ENCODE peak calls at places on chromosomes 12 and 14, in ten cellular contexts. A is GM23248, G is epithelial cell of esophagus, P is dorsolateral prefrontal cortex, Y is upper lobe of right lung, L is tibial artery, M is adipocyte, S is choroid plexus epithelial cell, W is fibroblast of the aortic adventitia, J is left ventricle myocardium inferior. R is an unnamed sample.

GRCh38 chr12:34339922-34340321 is 317.6 kb downstream of the ALG10 start:
- DNase-seq in G (no peak), P (no peak), J (no peak), Y (no peak), A (no peak), W (no peak), M (no peak), S (no peak), L (no peak), R (no peak)

GRCh38 chr12:6899837-6900519 is 4.6 kb upstream of the LRRC23 start:
- DNase-seq in Y (peak), J (peak), A (peak), P (no peak), M (no peak), L (no peak), S (peak), W (peak), G (no peak), R (no peak)

GRCh38 chr12:130026608-130027176 is 122.9 kb upstream of the TMEM132D start:
- DNase-seq in L (no peak), G (peak), A (peak), W (no peak), P (no peak), M (peak), S (peak), Y (no peak), J (no peak), R (peak)

GRCh38 chr14:28902930-28903329 is 136.3 kb downstream of the FOXG1 start:
- DNase-seq in S (no peak), W (no peak), M (peak), P (no peak), L (no peak), G (peak), A (peak), J (no peak), Y (no peak), R (no peak)

GRCh38 chr14:101233016-101233355 is 328.3 kb upstream of the DIO3 start:
- DNase-seq in A (no peak), P (no peak), Y (no peak), S (no peak), G (no peak), J (no peak), M (no peak), L (peak), W (no peak), R (no peak)

GRCh38 chr12:92332552-92332951 is 186.9 kb upstream of the BTG1 start:
- DNase-seq in P (no peak), W (no peak), M (no peak), A (no peak), G (no peak), Y (no peak), J (no peak), S (no peak), L (no peak), R (no peak)

GRCh38 chr12:89976866-89977265 is 268.2 kb upstream of the ATP2B1 start:
- DNase-seq in A (peak), J (no peak), Y (no peak), S (no peak), P (no peak), M (no peak), W (no peak), L (no peak), G (no peak), R (no peak)

GRCh38 chr12:18683603-18684002 is 54.2 kb downstream of the PLCZ1 start:
- DNase-seq in J (no peak), M (peak), L (no peak), G (peak), A (peak), P (no peak), S (peak), W (peak), Y (no peak), R (no peak)

GRCh38 chr12:71107976-71108749 is 49.6 kb downstream of the TSPAN8 start:
- DNase-seq in M (no peak), J (no peak), P (no peak), L (no peak), W (peak), S (no peak), A (no peak), G (no peak), Y (no peak), R (no peak)

GRCh38 chr14:102362545-102363181 is at the start of the genes CINP and TECPR2:
- DNase-seq in L (peak), M (peak), Y (peak), S (peak), A (peak), W (peak), G (peak), J (peak), P (peak), R (peak)

GRCh38 chr12:27012982-27013255 is 1.3 kb downstream of the TM7SF3 start:
- DNase-seq in J (no peak), M (no peak), P (no peak), A (no peak), G (peak), Y (no peak), L (no peak), W (no peak), S (no peak), R (no peak)

GRCh38 chr12:130870442-130871285 is 1.2 kb upstream of the RAN start:
- DNase-seq in L (peak), J (peak), P (peak), G (peak), W (peak), S (peak), Y (peak), M (peak), A (peak), R (peak)

GRCh38 chr14:94313991-94314655 is 9.0 kb downstream of the SERPINA6 start:
- DNase-seq in A (peak), L (no peak), P (no peak), J (no peak), W (peak), S (peak), G (peak), Y (no peak), M (peak), R (no peak)

GRCh38 chr14:53011053-53011462 is 60.2 kb upstream of the FERMT2 start:
- DNase-seq in P (peak), Y (no peak), A (peak), M (peak), J (peak), W (peak), G (peak), L (peak), S (peak), R (no peak)

GRCh38 chr12:105617141-105617540 is 286.6 kb downstream of the C12orf75 start:
- DNase-seq in S (no peak), W (no peak), J (no peak), L (no peak), Y (no peak), G (peak), A (no peak), M (no peak), P (no peak), R (no peak)

GRCh38 chr12:30878034-30878433 is 48.5 kb upstream of the TSPAN11 start:
- DNase-seq in J (no peak), A (no peak), Y (no peak), S (no peak), W (no peak), L (no peak), P (no peak), G (no peak), M (no peak), R (no peak)

GRCh38 chr14:63993992-63994391 is 141.2 kb downstream of the SYNE2 start:
- DNase-seq in G (peak), A (no peak), P (no peak), L (no peak), S (peak), M (peak), J (no peak), W (peak), Y (no peak), R (peak)

GRCh38 chr12:69544087-69544486 is 41.2 kb upstream of the CCT2 start:
- DNase-seq in M (no peak), S (no peak), Y (no peak), P (no peak), W (no peak), A (no peak), G (no peak), L (no peak), J (no peak), R (no peak)

GRCh38 chr14:38252066-38252710 is 3.7 kb downstream of the CLEC14A start:
- DNase-seq in J (no peak), A (no peak), M (no peak), Y (no peak), W (no peak), G (no peak), S (no peak), L (no peak), P (no peak), R (no peak)

GRCh38 chr14:38256358-38256840 is 506 bp upstream of the CLEC14A start:
- DNase-seq in A (no peak), S (peak), Y (no peak), J (no peak), M (no peak), L (no peak), G (no peak), W (peak), P (no peak), R (no peak)

GRCh38 chr14:38255673-38256357 is at the start of gene CLEC14A:
- DNase-seq in M (no peak), S (peak), P (peak), G (no peak), Y (peak), J (peak), W (no peak), L (peak), A (peak), R (no peak)

GRCh38 chr14:38255408-38255672 is 553 bp downstream of the CLEC14A start:
- DNase-seq in S (peak), G (no peak), W (no peak), Y (peak), J (peak), L (no peak), P (no peak), A (no peak), M (no peak), R (no peak)

GRCh38 chr14:38254565-38255407 is 1.1 kb downstream of the CLEC14A start:
- DNase-seq in M (peak), Y (no peak), W (no peak), L (no peak), J (peak), G (no peak), P (peak), A (peak), S (no peak), R (no peak)
- H3K4me3 ChIP-seq in M (peak), Y (peak), W (no peak), L (peak), J (peak), G (no peak), P (peak), A (peak), S (peak), R (no peak)

DNA sequence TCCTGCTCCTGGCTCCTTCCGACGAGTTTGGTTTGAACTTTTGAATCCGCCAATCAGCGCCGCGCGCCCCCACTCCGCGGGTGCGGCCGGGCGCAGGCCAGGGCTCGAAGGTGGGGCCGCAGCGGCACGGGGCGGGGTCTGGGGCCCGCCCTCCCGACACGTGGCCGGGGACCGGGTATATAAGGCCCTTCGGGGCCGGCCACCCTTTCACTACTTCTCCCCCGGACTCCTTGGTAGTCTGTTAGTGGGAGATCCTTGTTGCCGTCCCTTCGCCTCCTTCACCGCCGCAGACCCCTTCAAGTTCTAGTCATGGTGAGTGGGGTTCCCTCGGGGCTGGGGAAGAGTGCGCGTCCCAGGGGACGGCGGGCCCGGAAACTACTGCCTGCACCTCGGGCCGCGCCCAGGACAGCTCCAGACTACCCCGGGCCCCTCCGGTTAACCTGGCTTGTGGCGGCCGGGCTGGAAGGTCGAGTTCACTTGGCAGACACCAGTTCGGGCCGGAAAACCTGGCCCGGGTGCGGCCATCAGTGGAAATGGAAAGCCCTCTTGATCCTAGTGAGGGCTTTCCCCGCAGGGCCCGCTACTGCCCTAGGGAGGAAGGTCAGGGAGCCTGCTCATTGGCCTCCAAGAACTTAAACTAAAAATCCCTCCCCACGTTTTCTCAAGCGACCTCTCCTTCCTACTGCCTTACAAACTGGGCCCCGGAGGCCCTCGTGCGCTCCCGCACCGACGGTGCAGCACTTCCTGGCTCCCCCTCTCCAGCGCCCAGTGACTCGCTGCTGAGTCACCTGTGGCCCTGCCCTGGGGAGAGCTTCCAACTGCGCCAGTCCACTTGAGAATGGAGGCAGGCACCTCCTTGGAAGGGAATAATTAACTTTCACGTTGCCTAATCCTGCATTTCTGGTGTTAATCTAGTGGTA is at the start of gene TUBA1C:
- DNase-seq in A (peak), S (peak), W (peak), J (peak), G (peak), Y (peak), L (peak), M (peak), P (peak), R (peak)
- H3K4me3 ChIP-seq in A (peak), S (peak), W (peak), J (peak), G (peak), Y (peak), L (peak), M (peak), P (peak), R (peak)

DNA sequence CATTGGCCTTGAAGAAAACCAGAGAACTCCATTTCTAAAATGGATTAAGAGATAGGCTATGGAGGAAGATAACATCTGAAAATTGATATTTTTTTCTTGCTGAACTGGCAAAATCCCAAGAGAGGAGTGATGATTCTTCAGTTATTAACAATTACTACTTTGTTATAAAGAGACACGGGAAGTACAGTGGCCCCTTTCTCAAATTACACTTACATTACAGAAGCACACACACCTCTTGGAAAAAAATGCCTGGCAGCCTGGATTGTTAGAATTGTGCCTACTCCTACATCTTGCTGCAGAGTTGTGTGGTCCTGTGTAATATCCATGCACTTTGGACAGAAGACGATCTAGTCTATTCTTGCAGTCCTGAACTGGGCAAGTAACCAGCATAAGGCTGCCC is 71.7 kb downstream of the TGFB3 start:
- DNase-seq in A (no peak), J (no peak), M (no peak), G (no peak), L (no peak), S (no peak), P (no peak), Y (no peak), W (no peak), R (no peak)
- H3K4me3 ChIP-seq in A (no peak), J (no peak), M (no peak), G (no peak), L (no peak), S (no peak), P (no peak), Y (no peak), W (no peak), R (no peak)

GRCh38 chr12:114672817-114673168 is 11.2 kb downstream of the TBX3 start:
- DNase-seq in G (no peak), S (no peak), A (no peak), P (no peak), Y (no peak), W (no peak), M (no peak), L (no peak), J (no peak), R (no peak)

GRCh38 chr12:114669501-114670256 is 14.3 kb downstream of the TBX3 start:
- DNase-seq in M (peak), J (no peak), G (no peak), S (peak), A (peak), P (no peak), W (no peak), L (no peak), Y (no peak), R (no peak)

GRCh38 chr12:114670257-114670955 is 13.6 kb downstream of the TBX3 start:
- DNase-seq in A (peak), Y (no peak), W (no peak), M (peak), S (no peak), J (no peak), G (no peak), L (no peak), P (no peak), R (no peak)

GRCh38 chr12:114671664-114672476 is 12.1 kb downstream of the TBX3 start:
- DNase-seq in A (peak), Y (no peak), J (no peak), P (no peak), M (peak), G (no peak), S (no peak), W (no peak), L (no peak), R (no peak)

GRCh38 chr12:114671321-114671663 is 12.7 kb downstream of the TBX3 start:
- DNase-seq in S (no peak), J (no peak), G (no peak), P (no peak), A (peak), W (no peak), L (no peak), Y (no peak), M (peak), R (no peak)
- H3K4me3 ChIP-seq in S (peak), J (peak), G (no peak), P (no peak), A (peak), W (no peak), L (no peak), Y (peak), M (peak), R (no peak)

GRCh38 chr14:50060871-50061663 is 55.3 kb downstream of the VCPKMT start:
- DNase-seq in L (peak), A (peak), M (peak), G (peak), P (no peak), J (peak), Y (peak), W (peak), S (peak), R (no peak)

GRCh38 chr14:50063876-50064420 is 52.4 kb downstream of the VCPKMT start:
- DNase-seq in A (no peak), M (no peak), S (no peak), G (no peak), Y (peak), P (no peak), L (no peak), J (no peak), W (no peak), R (no peak)

GRCh38 chr14:50064993-50065392 is 51.4 kb downstream of the VCPKMT start:
- DNase-seq in L (no peak), J (no peak), G (peak), P (no peak), S (peak), W (peak), A (peak), M (no peak), Y (peak), R (no peak)

GRCh38 chr14:50061664-50062437 is 54.5 kb downstream of the VCPKMT start:
- DNase-seq in A (peak), M (peak), W (peak), G (peak), J (no peak), L (no peak), P (no peak), Y (peak), S (peak), R (peak)

DNA sequence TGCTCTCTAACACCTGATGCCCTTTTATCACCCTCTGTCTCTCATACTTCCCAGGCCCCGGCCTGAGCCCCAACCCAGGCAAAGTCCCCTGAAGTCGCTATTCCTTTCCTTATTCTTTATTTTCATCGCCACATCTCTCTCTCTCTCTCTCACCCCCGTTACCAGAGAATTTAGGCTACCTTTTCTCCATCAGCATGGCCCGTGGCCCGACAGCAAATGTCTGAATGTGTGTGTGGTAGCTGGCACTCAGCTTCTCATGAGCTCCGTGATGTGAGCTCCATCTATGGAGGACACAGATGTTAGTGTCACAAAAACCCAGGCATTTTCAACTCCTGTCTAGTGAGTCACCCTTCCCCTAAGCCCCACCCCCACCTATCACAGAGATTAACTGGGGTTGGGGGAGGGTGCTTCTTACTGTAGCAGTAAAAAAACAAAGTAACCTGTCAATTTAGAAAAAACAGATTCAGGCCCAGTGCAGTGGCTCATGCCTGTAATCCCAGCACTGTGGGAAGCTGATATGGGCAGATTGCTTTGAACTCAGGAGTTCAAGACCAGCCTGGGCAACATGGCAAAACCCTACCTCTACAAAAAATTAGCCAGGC is 53.8 kb downstream of the VCPKMT start:
- DNase-seq in Y (peak), A (peak), P (no peak), S (peak), J (no peak), L (no peak), M (peak), W (peak), G (peak), R (peak)
- H3K4me3 ChIP-seq in Y (no peak), A (no peak), P (no peak), S (no peak), J (no peak), L (no peak), M (no peak), W (no peak), G (no peak), R (peak)

GRCh38 chr14:68687746-68688145 is 105.1 kb downstream of the ZFP36L1 start:
- DNase-seq in W (peak), M (peak), A (peak), L (peak), J (no peak), S (peak), P (no peak), Y (peak), G (peak), R (no peak)

GRCh38 chr14:68684466-68685418 is 108.1 kb downstream of the ZFP36L1 start:
- DNase-seq in J (no peak), S (no peak), W (no peak), Y (peak), A (peak), L (peak), P (no peak), G (no peak), M (no peak), R (peak)

GRCh38 chr14:68686724-68687123 is 106.1 kb downstream of the ZFP36L1 start:
- DNase-seq in W (no peak), M (no peak), L (peak), P (no peak), J (no peak), Y (peak), G (no peak), A (no peak), S (no peak), R (no peak)

GRCh38 chr14:68685419-68686211 is 107.3 kb downstream of the ZFP36L1 start:
- DNase-seq in S (peak), P (no peak), M (peak), A (peak), J (no peak), Y (peak), G (peak), L (peak), W (peak), R (peak)

DNA sequence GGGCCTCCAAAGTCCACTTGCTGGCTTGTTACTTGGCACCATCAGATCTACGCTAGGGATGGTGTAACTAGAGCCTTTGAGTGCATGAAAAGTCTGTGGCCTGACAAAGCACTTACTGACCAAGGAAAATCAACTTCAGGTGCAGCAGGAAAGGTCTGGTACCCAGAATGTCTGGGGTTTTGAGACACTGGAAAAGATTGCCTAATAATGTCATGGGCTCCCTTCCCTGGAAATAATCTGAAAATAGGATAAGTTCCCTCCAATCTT is 106.7 kb downstream of the ZFP36L1 start:
- DNase-seq in Y (no peak), A (no peak), G (no peak), P (no peak), M (no peak), L (no peak), W (no peak), S (no peak), J (no peak), R (no peak)
- H3K4me3 ChIP-seq in Y (no peak), A (no peak), G (no peak), P (no peak), M (no peak), L (no peak), W (no peak), S (no peak), J (no peak), R (peak)